ENCODE peak calls at places on chromosome 7, in five cellular contexts. One of them, this sample, is unnamed.

GRCh38 chr7:1758417-1758858 is 88.4 kb downstream of the ELFN1 start:
- DNase-seq in uterus: no peak
- DNase-seq in HCT116: peak
- DNase-seq in foreskin fibroblast: no peak
- DNase-seq in endothelial cell: no peak
- DNase-seq in this sample: peak

GRCh38 chr7:158037211-158037610 is 550.4 kb downstream of the PTPRN2 start:
- DNase-seq in uterus: no peak
- DNase-seq in HCT116: no peak
- DNase-seq in foreskin fibroblast: no peak
- DNase-seq in endothelial cell: no peak
- DNase-seq in this sample: peak

GRCh38 chr7:57198801-57199200 is 66.6 kb upstream of the ZNF479 start:
- DNase-seq in uterus: no peak
- DNase-seq in HCT116: no peak
- DNase-seq in foreskin fibroblast: no peak
- DNase-seq in endothelial cell: no peak
- DNase-seq in this sample: peak

GRCh38 chr7:158276414-158277218 is 311.0 kb downstream of the PTPRN2 start:
- DNase-seq in uterus: no peak
- DNase-seq in HCT116: no peak
- DNase-seq in foreskin fibroblast: no peak
- DNase-seq in endothelial cell: no peak
- DNase-seq in this sample: peak

GRCh38 chr7:28755255-28755654 is 202.9 kb downstream of the TRIL start:
- DNase-seq in uterus: no peak
- DNase-seq in HCT116: no peak
- DNase-seq in foreskin fibroblast: peak
- DNase-seq in endothelial cell: no peak
- DNase-seq in this sample: no peak

GRCh38 chr7:135186261-135186540 is 15.7 kb upstream of the CYREN start:
- DNase-seq in uterus: no peak
- DNase-seq in HCT116: no peak
- DNase-seq in foreskin fibroblast: no peak
- DNase-seq in endothelial cell: no peak
- DNase-seq in this sample: no peak

GRCh38 chr7:51521649-51522048 is 205.0 kb upstream of the COBL start:
- DNase-seq in uterus: no peak
- DNase-seq in HCT116: no peak
- DNase-seq in foreskin fibroblast: no peak
- DNase-seq in endothelial cell: no peak
- DNase-seq in this sample: no peak

GRCh38 chr7:128843938-128844621 is 13.9 kb downstream of the FLNC start:
- DNase-seq in uterus: no peak
- DNase-seq in HCT116: no peak
- DNase-seq in foreskin fibroblast: no peak
- DNase-seq in endothelial cell: no peak
- DNase-seq in this sample: no peak

GRCh38 chr7:29287366-29287765 is 92.8 kb downstream of the CHN2 start:
- DNase-seq in uterus: no peak
- DNase-seq in HCT116: peak
- DNase-seq in foreskin fibroblast: peak
- DNase-seq in endothelial cell: no peak
- DNase-seq in this sample: no peak

GRCh38 chr7:45402480-45403218 is 171.5 kb upstream of the ADCY1 start:
- DNase-seq in uterus: no peak
- DNase-seq in HCT116: no peak
- DNase-seq in foreskin fibroblast: peak
- DNase-seq in endothelial cell: no peak
- DNase-seq in this sample: no peak

GRCh38 chr7:157006205-157006747 is 4.2 kb downstream of the MNX1 start:
- DNase-seq in uterus: no peak
- DNase-seq in HCT116: no peak
- DNase-seq in foreskin fibroblast: no peak
- DNase-seq in endothelial cell: peak
- DNase-seq in this sample: peak

GRCh38 chr7:12674861-12675260 is 12.6 kb upstream of the ARL4A start:
- DNase-seq in uterus: no peak
- DNase-seq in HCT116: no peak
- DNase-seq in foreskin fibroblast: peak
- DNase-seq in endothelial cell: peak
- DNase-seq in this sample: no peak

GRCh38 chr7:111374027-111374426 is 188.3 kb downstream of the IMMP2L start:
- DNase-seq in uterus: no peak
- DNase-seq in HCT116: no peak
- DNase-seq in foreskin fibroblast: no peak
- DNase-seq in endothelial cell: no peak
- DNase-seq in this sample: no peak

GRCh38 chr7:142301923-142302550 is 44.2 kb upstream of the PRSS58 start:
- DNase-seq in uterus: no peak
- DNase-seq in HCT116: peak
- DNase-seq in foreskin fibroblast: no peak
- DNase-seq in endothelial cell: no peak
- DNase-seq in this sample: no peak

GRCh38 chr7:101165075-101165957 is at the start of gene VGF:
- DNase-seq in uterus: peak
- DNase-seq in HCT116: peak
- DNase-seq in foreskin fibroblast: peak
- DNase-seq in endothelial cell: peak
- DNase-seq in this sample: peak

DNA sequence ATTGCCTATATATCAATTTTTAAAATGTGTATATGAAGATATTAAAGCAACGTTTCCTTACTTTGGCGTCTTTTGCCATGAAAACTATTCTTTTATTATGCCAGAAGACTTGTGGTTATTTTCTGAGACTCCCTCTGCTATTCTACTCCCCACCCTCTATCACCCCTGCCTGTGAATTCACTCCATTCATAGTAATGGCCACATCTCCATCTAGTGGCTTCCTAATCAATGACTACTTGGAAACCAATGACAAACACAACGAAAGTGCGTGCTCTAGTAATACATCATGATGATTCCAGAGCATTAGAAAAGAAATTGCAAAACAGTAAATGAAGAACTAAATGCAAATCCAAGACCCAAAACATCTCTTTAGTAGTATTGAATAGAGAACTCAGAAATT is 186.7 kb upstream of the HGF start:
- DNase-seq in uterus: no peak
- DNase-seq in HCT116: peak
- DNase-seq in foreskin fibroblast: peak
- DNase-seq in endothelial cell: peak
- DNase-seq in this sample: no peak
- TF ChIP-seq CTCF in uterus: peak
- TF ChIP-seq CTCF in HCT116: peak
- TF ChIP-seq CTCF in foreskin fibroblast: peak
- TF ChIP-seq CTCF in endothelial cell: peak
- TF ChIP-seq CTCF in this sample: peak

GRCh38 chr7:38410056-38410455 is 136.6 kb upstream of the TARP start:
- DNase-seq in uterus: no peak
- DNase-seq in HCT116: no peak
- DNase-seq in foreskin fibroblast: no peak
- DNase-seq in endothelial cell: no peak
- DNase-seq in this sample: no peak

GRCh38 chr7:38413784-38414183 is 140.3 kb upstream of the TARP start:
- DNase-seq in uterus: no peak
- DNase-seq in HCT116: no peak
- DNase-seq in foreskin fibroblast: no peak
- DNase-seq in endothelial cell: no peak
- DNase-seq in this sample: no peak

GRCh38 chr7:38409524-38409923 is 136.1 kb upstream of the TARP start:
- DNase-seq in uterus: no peak
- DNase-seq in HCT116: no peak
- DNase-seq in foreskin fibroblast: no peak
- DNase-seq in endothelial cell: no peak
- DNase-seq in this sample: no peak

DNA sequence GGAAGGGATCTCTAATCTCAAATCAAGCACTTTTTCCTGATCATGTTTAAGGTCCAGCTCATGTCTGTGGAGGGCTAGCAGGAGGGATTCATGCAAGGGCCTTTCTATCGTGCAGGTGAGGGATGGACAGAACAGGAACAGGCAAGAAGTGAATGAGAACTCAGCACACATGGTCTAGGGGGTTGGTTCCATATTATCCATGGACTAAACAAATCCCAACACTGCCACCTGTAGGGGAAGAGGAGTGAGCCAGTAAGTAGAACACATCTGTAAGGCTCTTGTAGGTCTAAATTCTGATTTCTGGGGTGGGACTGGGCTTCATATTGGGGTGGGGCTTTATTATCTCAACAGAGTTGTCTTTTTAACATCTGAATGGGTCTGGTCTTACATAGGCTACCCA is 138.0 kb upstream of the TARP start:
- DNase-seq in uterus: no peak
- DNase-seq in HCT116: peak
- DNase-seq in foreskin fibroblast: no peak
- DNase-seq in endothelial cell: peak
- DNase-seq in this sample: no peak
- TF ChIP-seq CTCF in uterus: no peak
- TF ChIP-seq CTCF in HCT116: no peak
- TF ChIP-seq CTCF in foreskin fibroblast: no peak
- TF ChIP-seq CTCF in endothelial cell: peak
- TF ChIP-seq CTCF in this sample: peak

GRCh38 chr7:109868215-109868614 is 1222.7 kb upstream of the LRRN3 start:
- DNase-seq in uterus: no peak
- DNase-seq in HCT116: no peak
- DNase-seq in foreskin fibroblast: no peak
- DNase-seq in endothelial cell: no peak
- DNase-seq in this sample: no peak
- TF ChIP-seq CTCF in uterus: no peak
- TF ChIP-seq CTCF in HCT116: no peak
- TF ChIP-seq CTCF in foreskin fibroblast: no peak
- TF ChIP-seq CTCF in endothelial cell: no peak
- TF ChIP-seq CTCF in this sample: no peak

DNA sequence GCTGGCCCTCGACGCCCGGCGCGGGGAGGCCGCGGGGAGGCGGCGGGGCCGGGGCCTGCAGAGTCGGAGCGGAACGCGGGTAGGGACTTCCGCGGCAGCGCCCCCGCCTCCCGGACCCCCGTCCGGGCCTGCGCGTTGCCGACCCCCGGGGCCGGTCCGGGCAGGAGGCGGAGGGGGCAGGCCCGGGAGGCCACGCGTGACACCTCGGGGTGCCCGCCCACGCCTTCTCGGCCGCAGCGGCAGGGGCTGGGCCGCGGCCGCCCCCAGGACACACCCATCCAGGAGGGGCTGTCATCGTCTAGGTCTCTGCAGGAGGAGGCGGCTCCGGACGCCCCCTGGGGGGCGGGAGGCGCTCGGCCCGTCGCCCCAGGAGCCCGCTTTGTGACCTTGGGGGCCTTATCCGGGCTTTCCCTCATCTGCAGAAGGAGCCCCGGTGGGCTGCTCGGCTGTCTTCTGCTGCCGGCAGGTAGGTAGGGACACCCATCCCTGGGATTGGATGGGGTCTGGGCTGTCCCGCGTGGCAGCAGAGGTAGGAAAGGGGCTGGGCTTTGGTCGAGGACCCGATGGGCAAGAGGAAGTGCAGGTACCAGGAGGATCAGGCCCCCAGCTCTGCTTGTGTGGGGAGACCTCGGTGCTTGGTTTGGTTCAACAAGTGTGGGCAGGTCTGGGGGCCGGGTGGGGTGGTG is 569 bp downstream of the ZNF316 start:
- DNase-seq in uterus: peak
- DNase-seq in HCT116: no peak
- DNase-seq in foreskin fibroblast: peak
- DNase-seq in endothelial cell: peak
- DNase-seq in this sample: peak
- TF ChIP-seq CTCF in uterus: no peak
- TF ChIP-seq CTCF in HCT116: no peak
- TF ChIP-seq CTCF in foreskin fibroblast: no peak
- TF ChIP-seq CTCF in endothelial cell: peak
- TF ChIP-seq CTCF in this sample: peak

DNA sequence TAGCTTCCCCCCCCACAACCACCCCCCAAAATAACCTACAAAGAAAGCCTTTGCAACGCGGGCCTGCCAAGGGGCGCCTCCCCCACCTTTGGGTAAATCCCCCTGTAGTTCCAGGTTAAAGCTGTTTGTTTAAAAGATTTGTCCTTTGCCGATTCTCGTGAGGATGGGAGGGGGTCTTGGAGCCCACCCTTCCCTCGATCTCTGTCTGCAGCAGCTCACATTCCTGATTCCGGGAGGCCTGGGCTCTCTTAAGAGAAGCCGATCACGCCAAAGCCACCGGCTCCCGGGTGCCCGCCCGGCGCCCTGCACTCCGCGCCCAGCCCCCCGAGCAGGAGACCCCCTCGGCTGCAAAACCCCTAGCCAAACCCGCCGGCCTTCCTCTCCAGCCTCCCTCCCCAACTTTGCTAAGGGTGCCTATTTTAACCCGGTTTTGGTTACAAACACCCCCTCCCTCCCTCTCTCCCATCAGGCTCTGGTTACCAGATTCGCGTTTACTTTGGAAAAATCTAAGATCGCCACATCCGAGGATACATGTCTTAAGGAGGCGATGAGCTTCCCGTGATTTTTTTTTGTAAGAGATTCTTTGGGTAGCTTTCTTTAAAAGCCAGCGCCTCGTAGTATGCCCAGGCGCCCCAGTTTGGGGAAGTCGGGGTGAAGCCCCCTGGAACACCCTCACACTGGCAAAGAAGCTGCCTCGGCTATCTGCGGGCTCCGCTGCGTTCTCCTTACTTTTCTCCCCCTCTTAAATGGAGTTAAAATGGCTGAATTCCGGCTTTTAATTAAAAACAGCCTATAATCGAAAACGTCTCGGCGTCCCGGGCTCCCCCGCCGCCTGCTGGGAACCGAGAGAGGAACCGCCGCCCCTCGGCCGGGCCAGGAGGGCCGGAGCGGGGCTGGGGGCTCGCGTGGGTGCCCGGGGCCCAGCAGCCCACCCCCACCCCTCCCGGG is 1.0 kb downstream of the TNRC18 start:
- DNase-seq in uterus: peak
- DNase-seq in HCT116: no peak
- DNase-seq in foreskin fibroblast: no peak
- DNase-seq in endothelial cell: peak
- DNase-seq in this sample: peak
- TF ChIP-seq CTCF in uterus: no peak
- TF ChIP-seq CTCF in HCT116: no peak
- TF ChIP-seq CTCF in foreskin fibroblast: no peak
- TF ChIP-seq CTCF in endothelial cell: no peak
- TF ChIP-seq CTCF in this sample: peak

DNA sequence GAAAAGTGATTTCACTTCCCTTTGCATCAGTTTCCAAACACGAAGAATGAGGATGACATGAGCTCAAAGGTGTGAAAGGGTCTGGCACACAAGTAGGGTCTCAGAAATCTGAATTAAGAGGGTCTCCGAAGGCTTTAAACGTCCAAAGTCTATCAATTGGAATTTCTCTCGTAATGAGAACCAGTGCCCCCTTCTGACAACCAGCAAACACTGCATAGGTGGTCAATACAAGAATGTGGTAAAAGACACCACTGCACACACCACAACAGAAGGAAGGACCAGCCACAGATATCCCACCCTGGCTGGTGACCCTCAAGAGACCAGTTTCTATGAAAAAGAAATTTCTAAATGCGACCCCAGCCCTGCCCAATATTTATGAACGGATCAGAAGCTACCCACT is 78.1 kb downstream of the CALN1 start:
- DNase-seq in uterus: no peak
- DNase-seq in HCT116: no peak
- DNase-seq in foreskin fibroblast: no peak
- DNase-seq in endothelial cell: no peak
- DNase-seq in this sample: no peak
- TF ChIP-seq CTCF in uterus: no peak
- TF ChIP-seq CTCF in HCT116: no peak
- TF ChIP-seq CTCF in foreskin fibroblast: no peak
- TF ChIP-seq CTCF in endothelial cell: peak
- TF ChIP-seq CTCF in this sample: no peak